ENCODE peak calls at places on chromosomes 4 and X, in nine cellular contexts. G is activated CD4-positive, alpha-beta T cell treated with anti-CD3 and anti-CD28 coated beads, Interleukin-2, amount 50 U/mL, for 1 hour; C is GM20000; J is bronchial epithelial cell; A is endothelial cell of umbilical vein; X is HAP-1; Y is stimulated activated CD4-positive, alpha-beta T cell treated with anti-CD3 and anti-CD28 coated beads, Interleukin-15, amount 100 ng/mL, for 48 hours; R is NCI-H2081; S is endothelial cell. L is an unnamed sample.

GRCh38 chrX:133674726-133675470 is 259.6 kb upstream of the GPC4 start:
- DNase-seq in G (no peak), C (no peak), J (peak), A (no peak), X (peak), Y (no peak), R (no peak), S (no peak), L (no peak)

GRCh38 chr4:108943971-108944370 is 181.1 kb upstream of the ETNPPL start:
- DNase-seq in G (no peak), C (no peak), J (no peak), A (peak), X (no peak), Y (no peak), R (no peak), S (no peak), L (no peak)

GRCh38 chr4:152023674-152024073 is 262.9 kb upstream of the GATB start:
- DNase-seq in G (no peak), C (no peak), J (no peak), A (no peak), X (no peak), Y (no peak), R (no peak), S (no peak), L (no peak)

GRCh38 chr4:33407496-33407895 is 2687.3 kb downstream of the PCDH7 start:
- DNase-seq in G (no peak), C (no peak), J (peak), A (no peak), X (no peak), Y (no peak), R (no peak), S (no peak), L (no peak)

GRCh38 chrX:2541603-2542002 is 40.8 kb upstream of the DHRSX start:
- DNase-seq in G (no peak), C (no peak), J (no peak), A (no peak), X (no peak), Y (no peak), R (no peak), S (no peak), L (no peak)

GRCh38 chrX:57821703-57822375 is 88.4 kb downstream of the ZXDA start:
- DNase-seq in G (peak), C (peak), J (peak), A (peak), X (peak), Y (peak), R (peak), S (peak), L (peak)

GRCh38 chr4:27149541-27150212 is 289.0 kb downstream of the STIM2 start:
- DNase-seq in G (no peak), C (no peak), J (peak), A (no peak), X (no peak), Y (no peak), R (no peak), S (no peak), L (no peak)

GRCh38 chrX:38870386-38870895 is 69.2 kb downstream of the MID1IP1 start:
- DNase-seq in G (no peak), C (no peak), J (peak), A (no peak), X (no peak), Y (no peak), R (no peak), S (no peak), L (no peak)

GRCh38 chr4:150944660-150945059 is 70.4 kb downstream of the LRBA start:
- DNase-seq in G (no peak), C (no peak), J (no peak), A (no peak), X (no peak), Y (no peak), R (no peak), S (no peak), L (no peak)